ENCODE peak calls at places on chromosomes 12 and 14, in eight cellular contexts. B is cerebellum; T is cardiac fibroblast; P is A549; R is neural crest cell; M is dermis microvascular lymphatic vessel endothelial cell; W is stimulated activated CD8-positive, alpha-beta memory T cell treated with anti-CD3 and anti-CD28 coated beads, Interleukin-2, amount 100 ng/mL, for 48 hours; G is RPMI7951. D is an unnamed sample.
A peak's percentile ranks its signal among the peaks of the same experiment; 100 is the strongest.

GRCh38 chr14:84465890-84466289 is 1064.1 kb upstream of the FLRT2 start:
- DNase-seq in B (no peak), T (no peak), P (no peak), R (no peak), M (no peak), W (no peak), G (no peak), D (peak; percentile 18)

GRCh38 chr12:15227004-15227679 is 5.9 kb upstream of the RERG start:
- DNase-seq in B (no peak), T (peak; percentile 88), P (peak; percentile 33), R (peak; percentile 20), M (peak; percentile 9), W (peak; percentile 1), G (peak; percentile 37), D (peak; percentile 77)

GRCh38 chr14:102694530-102695171 is 82.6 kb upstream of the TRAF3 start:
- DNase-seq in B (peak; percentile 74), T (peak; percentile 86), P (peak; percentile 82), R (peak; percentile 69), M (peak; percentile 59), W (peak; percentile 12), G (peak; percentile 57), D (peak; percentile 67)

GRCh38 chr14:72962829-72963312 is 36.6 kb downstream of the DCAF4 start:
- DNase-seq in B (no peak), T (peak; percentile 92), P (peak; percentile 84), R (no peak), M (no peak), W (no peak), G (peak; percentile 82), D (peak; percentile 83)

GRCh38 chr12:87270894-87271293 is 758.3 kb downstream of the C12orf50 start:
- DNase-seq in B (no peak), T (peak; percentile 70), P (no peak), R (no peak), M (no peak), W (no peak), G (no peak), D (peak; percentile 40)

GRCh38 chr12:57069522-57069921 is 9.1 kb downstream of the NEMP1 start:
- DNase-seq in B (peak; percentile 77), T (peak; percentile 91), P (peak; percentile 48), R (peak; percentile 48), M (peak; percentile 80), W (no peak), G (peak; percentile 72), D (peak; percentile 82)

GRCh38 chr12:91307957-91308705 is 125.5 kb upstream of the DCN start:
- DNase-seq in B (no peak), T (no peak), P (no peak), R (no peak), M (no peak), W (no peak), G (no peak), D (no peak)

GRCh38 chr12:24902521-24903304 is 46.2 kb downstream of the BCAT1 start:
- DNase-seq in B (no peak), T (peak; percentile 53), P (no peak), R (peak; percentile 22), M (no peak), W (no peak), G (peak; percentile 62), D (peak; percentile 26)

D was measured in LHCN-M2.